ENCODE peak calls at places on chromosome X, in six cellular contexts. One of them, this sample, is unnamed.

GRCh38 chrX:124026529-124026928 is 65.0 kb downstream of the STAG2 start:
- DNase-seq in IMR-90: no peak
- DNase-seq in mesenchymal stem cell: no peak
- DNase-seq in H9: no peak
- DNase-seq in trophoblast cell: no peak
- DNase-seq in H1: no peak
- DNase-seq in this sample: no peak

GRCh38 chrX:48761674-48762471 is at the start of gene GLOD5:
- DNase-seq in IMR-90: no peak
- DNase-seq in mesenchymal stem cell: peak
- DNase-seq in H9: peak
- DNase-seq in trophoblast cell: peak
- DNase-seq in H1: peak
- DNase-seq in this sample: no peak

GRCh38 chrX:152817082-152817744 is 13.3 kb downstream of the CETN2 start:
- DNase-seq in IMR-90: peak
- DNase-seq in mesenchymal stem cell: peak
- DNase-seq in H9: no peak
- DNase-seq in trophoblast cell: peak
- DNase-seq in H1: no peak
- DNase-seq in this sample: no peak

GRCh38 chrX:49237060-49237459 is 1.8 kb downstream of the CCDC22 start:
- DNase-seq in IMR-90: no peak
- DNase-seq in mesenchymal stem cell: no peak
- DNase-seq in H9: no peak
- DNase-seq in trophoblast cell: peak
- DNase-seq in H1: no peak
- DNase-seq in this sample: no peak

GRCh38 chrX:147736045-147736444 is 175.7 kb upstream of the FMR1 start:
- DNase-seq in IMR-90: no peak
- DNase-seq in mesenchymal stem cell: no peak
- DNase-seq in H9: peak
- DNase-seq in trophoblast cell: no peak
- DNase-seq in H1: no peak
- DNase-seq in this sample: no peak

GRCh38 chrX:13742397-13743176 is 8.0 kb downstream of the OFD1 start:
- DNase-seq in IMR-90: no peak
- DNase-seq in mesenchymal stem cell: peak
- DNase-seq in H9: no peak
- DNase-seq in trophoblast cell: no peak
- DNase-seq in H1: no peak
- DNase-seq in this sample: no peak

GRCh38 chrX:107731831-107732502 is 43.6 kb downstream of the TSC22D3 start:
- DNase-seq in IMR-90: peak
- DNase-seq in mesenchymal stem cell: peak
- DNase-seq in H9: peak
- DNase-seq in trophoblast cell: no peak
- DNase-seq in H1: no peak
- DNase-seq in this sample: no peak

GRCh38 chrX:320126-320783 is 1.7 kb upstream of the GTPBP6 start:
- DNase-seq in IMR-90: peak
- DNase-seq in mesenchymal stem cell: peak
- DNase-seq in H9: no peak
- DNase-seq in trophoblast cell: peak
- DNase-seq in H1: no peak
- DNase-seq in this sample: no peak

GRCh38 chrX:856901-857300 is 226.3 kb downstream of the SHOX start:
- DNase-seq in IMR-90: no peak
- DNase-seq in mesenchymal stem cell: no peak
- DNase-seq in H9: no peak
- DNase-seq in trophoblast cell: no peak
- DNase-seq in H1: peak
- DNase-seq in this sample: no peak

GRCh38 chrX:66074920-66075879 is 35.3 kb upstream of the VSIG4 start:
- DNase-seq in IMR-90: no peak
- DNase-seq in mesenchymal stem cell: no peak
- DNase-seq in H9: no peak
- DNase-seq in trophoblast cell: peak
- DNase-seq in H1: no peak
- DNase-seq in this sample: no peak

GRCh38 chrX:8846271-8846670 is 45.1 kb upstream of the FAM9A start:
- DNase-seq in IMR-90: no peak
- DNase-seq in mesenchymal stem cell: peak
- DNase-seq in H9: no peak
- DNase-seq in trophoblast cell: no peak
- DNase-seq in H1: no peak
- DNase-seq in this sample: no peak

GRCh38 chrX:111352424-111352823 is 59.6 kb downstream of the DCX start:
- DNase-seq in IMR-90: no peak
- DNase-seq in mesenchymal stem cell: peak
- DNase-seq in H9: no peak
- DNase-seq in trophoblast cell: no peak
- DNase-seq in H1: no peak
- DNase-seq in this sample: no peak

GRCh38 chrX:103889216-103889615 is 57.2 kb upstream of the RAB9B start:
- DNase-seq in IMR-90: no peak
- DNase-seq in mesenchymal stem cell: no peak
- DNase-seq in H9: no peak
- DNase-seq in trophoblast cell: no peak
- DNase-seq in H1: no peak
- DNase-seq in this sample: no peak

GRCh38 chrX:3712080-3712869 is 1.2 kb downstream of the PRKX start:
- DNase-seq in IMR-90: peak
- DNase-seq in mesenchymal stem cell: peak
- DNase-seq in H9: no peak
- DNase-seq in trophoblast cell: peak
- DNase-seq in H1: no peak
- DNase-seq in this sample: no peak

GRCh38 chrX:129958814-129959492 is 23.5 kb upstream of the BCORL1 start:
- DNase-seq in IMR-90: peak
- DNase-seq in mesenchymal stem cell: peak
- DNase-seq in H9: no peak
- DNase-seq in trophoblast cell: no peak
- DNase-seq in H1: no peak
- DNase-seq in this sample: no peak

GRCh38 chrX:129833153-129834004 is 10.3 kb downstream of the ZDHHC9 start:
- DNase-seq in IMR-90: peak
- DNase-seq in mesenchymal stem cell: peak
- DNase-seq in H9: no peak
- DNase-seq in trophoblast cell: peak
- DNase-seq in H1: no peak
- DNase-seq in this sample: no peak

GRCh38 chrX:131970347-131970746 is 52.8 kb upstream of the STK26 start:
- DNase-seq in IMR-90: no peak
- DNase-seq in mesenchymal stem cell: no peak
- DNase-seq in H9: no peak
- DNase-seq in trophoblast cell: no peak
- DNase-seq in H1: no peak
- DNase-seq in this sample: no peak

GRCh38 chrX:106481341-106481740 is 130.4 kb upstream of the RADX start:
- DNase-seq in IMR-90: peak
- DNase-seq in mesenchymal stem cell: peak
- DNase-seq in H9: peak
- DNase-seq in trophoblast cell: peak
- DNase-seq in H1: peak
- DNase-seq in this sample: peak

GRCh38 chrX:118355225-118355920 is 9.5 kb downstream of the WDR44 start:
- DNase-seq in IMR-90: no peak
- DNase-seq in mesenchymal stem cell: no peak
- DNase-seq in H9: no peak
- DNase-seq in trophoblast cell: peak
- DNase-seq in H1: no peak
- DNase-seq in this sample: no peak

GRCh38 chrX:46577116-46578005 is 3.8 kb downstream of the CHST7 start:
- DNase-seq in IMR-90: peak
- DNase-seq in mesenchymal stem cell: peak
- DNase-seq in H9: no peak
- DNase-seq in trophoblast cell: no peak
- DNase-seq in H1: no peak
- DNase-seq in this sample: no peak

GRCh38 chrX:45900751-45901150 is 644.5 kb downstream of the ZNF674 start:
- DNase-seq in IMR-90: no peak
- DNase-seq in mesenchymal stem cell: peak
- DNase-seq in H9: no peak
- DNase-seq in trophoblast cell: peak
- DNase-seq in H1: no peak
- DNase-seq in this sample: peak

GRCh38 chrX:16869393-16870094 is 618 bp downstream of the RBBP7 start:
- DNase-seq in IMR-90: peak
- DNase-seq in mesenchymal stem cell: peak
- DNase-seq in H9: peak
- DNase-seq in trophoblast cell: peak
- DNase-seq in H1: peak
- DNase-seq in this sample: peak

GRCh38 chrX:90617710-90618325 is 696.1 kb downstream of the TGIF2LX start:
- DNase-seq in IMR-90: no peak
- DNase-seq in mesenchymal stem cell: no peak
- DNase-seq in H9: no peak
- DNase-seq in trophoblast cell: no peak
- DNase-seq in H1: no peak
- DNase-seq in this sample: no peak

GRCh38 chrX:572490-573124 is 58.0 kb upstream of the SHOX start:
- DNase-seq in IMR-90: no peak
- DNase-seq in mesenchymal stem cell: no peak
- DNase-seq in H9: no peak
- DNase-seq in trophoblast cell: no peak
- DNase-seq in H1: peak
- DNase-seq in this sample: no peak

GRCh38 chrX:9775930-9776329 is 10.3 kb upstream of the GPR143 start:
- DNase-seq in IMR-90: no peak
- DNase-seq in mesenchymal stem cell: no peak
- DNase-seq in H9: no peak
- DNase-seq in trophoblast cell: no peak
- DNase-seq in H1: no peak
- DNase-seq in this sample: no peak

GRCh38 chrX:98452456-98452855 is 1568.7 kb downstream of the RPA4 start:
- DNase-seq in IMR-90: no peak
- DNase-seq in mesenchymal stem cell: no peak
- DNase-seq in H9: no peak
- DNase-seq in trophoblast cell: no peak
- DNase-seq in H1: no peak
- DNase-seq in this sample: no peak

GRCh38 chrX:373641-374471 is 12.9 kb downstream of the PPP2R3B start:
- DNase-seq in IMR-90: peak
- DNase-seq in mesenchymal stem cell: peak
- DNase-seq in H9: peak
- DNase-seq in trophoblast cell: peak
- DNase-seq in H1: peak
- DNase-seq in this sample: peak

GRCh38 chrX:24838624-24839023 is 144.9 kb downstream of the POLA1 start:
- DNase-seq in IMR-90: peak
- DNase-seq in mesenchymal stem cell: peak
- DNase-seq in H9: no peak
- DNase-seq in trophoblast cell: peak
- DNase-seq in H1: no peak
- DNase-seq in this sample: peak

GRCh38 chrX:140764401-140764919 is 54.9 kb downstream of the LINC00632 start:
- DNase-seq in IMR-90: peak
- DNase-seq in mesenchymal stem cell: peak
- DNase-seq in H9: peak
- DNase-seq in trophoblast cell: peak
- DNase-seq in H1: peak
- DNase-seq in this sample: no peak
- H3K18ac ChIP-seq in IMR-90: no peak
- H3K18ac ChIP-seq in mesenchymal stem cell: peak
- H3K18ac ChIP-seq in H9: no peak
- H3K18ac ChIP-seq in trophoblast cell: no peak
- H3K18ac ChIP-seq in H1: peak
- H3K18ac ChIP-seq in this sample: peak

GRCh38 chrX:22323541-22323940 is 50.8 kb downstream of the CBLL2 start:
- DNase-seq in IMR-90: peak
- DNase-seq in mesenchymal stem cell: peak
- DNase-seq in H9: no peak
- DNase-seq in trophoblast cell: no peak
- DNase-seq in H1: no peak
- DNase-seq in this sample: no peak

GRCh38 chrX:22329783-22330182 is 57.1 kb downstream of the CBLL2 start:
- DNase-seq in IMR-90: no peak
- DNase-seq in mesenchymal stem cell: no peak
- DNase-seq in H9: no peak
- DNase-seq in trophoblast cell: no peak
- DNase-seq in H1: no peak
- DNase-seq in this sample: no peak

GRCh38 chrX:22320236-22320635 is 47.5 kb downstream of the CBLL2 start:
- DNase-seq in IMR-90: no peak
- DNase-seq in mesenchymal stem cell: no peak
- DNase-seq in H9: no peak
- DNase-seq in trophoblast cell: no peak
- DNase-seq in H1: no peak
- DNase-seq in this sample: peak

GRCh38 chrX:22325091-22325490 is 52.4 kb downstream of the CBLL2 start:
- DNase-seq in IMR-90: peak
- DNase-seq in mesenchymal stem cell: peak
- DNase-seq in H9: no peak
- DNase-seq in trophoblast cell: no peak
- DNase-seq in H1: no peak
- DNase-seq in this sample: no peak
- H3K14ac ChIP-seq in IMR-90: no peak
- H3K14ac ChIP-seq in mesenchymal stem cell: no peak
- H3K14ac ChIP-seq in H9: no peak
- H3K14ac ChIP-seq in trophoblast cell: no peak
- H3K14ac ChIP-seq in H1: no peak
- H3K14ac ChIP-seq in this sample: no peak

GRCh38 chrX:134604701-134605271 is 53.5 kb downstream of the PLAC1 start:
- DNase-seq in IMR-90: peak
- DNase-seq in mesenchymal stem cell: peak
- DNase-seq in H9: no peak
- DNase-seq in trophoblast cell: no peak
- DNase-seq in H1: no peak
- DNase-seq in this sample: no peak
- H3K18ac ChIP-seq in IMR-90: peak
- H3K18ac ChIP-seq in mesenchymal stem cell: peak
- H3K18ac ChIP-seq in H9: no peak
- H3K18ac ChIP-seq in trophoblast cell: no peak
- H3K18ac ChIP-seq in H1: no peak
- H3K18ac ChIP-seq in this sample: no peak

DNA sequence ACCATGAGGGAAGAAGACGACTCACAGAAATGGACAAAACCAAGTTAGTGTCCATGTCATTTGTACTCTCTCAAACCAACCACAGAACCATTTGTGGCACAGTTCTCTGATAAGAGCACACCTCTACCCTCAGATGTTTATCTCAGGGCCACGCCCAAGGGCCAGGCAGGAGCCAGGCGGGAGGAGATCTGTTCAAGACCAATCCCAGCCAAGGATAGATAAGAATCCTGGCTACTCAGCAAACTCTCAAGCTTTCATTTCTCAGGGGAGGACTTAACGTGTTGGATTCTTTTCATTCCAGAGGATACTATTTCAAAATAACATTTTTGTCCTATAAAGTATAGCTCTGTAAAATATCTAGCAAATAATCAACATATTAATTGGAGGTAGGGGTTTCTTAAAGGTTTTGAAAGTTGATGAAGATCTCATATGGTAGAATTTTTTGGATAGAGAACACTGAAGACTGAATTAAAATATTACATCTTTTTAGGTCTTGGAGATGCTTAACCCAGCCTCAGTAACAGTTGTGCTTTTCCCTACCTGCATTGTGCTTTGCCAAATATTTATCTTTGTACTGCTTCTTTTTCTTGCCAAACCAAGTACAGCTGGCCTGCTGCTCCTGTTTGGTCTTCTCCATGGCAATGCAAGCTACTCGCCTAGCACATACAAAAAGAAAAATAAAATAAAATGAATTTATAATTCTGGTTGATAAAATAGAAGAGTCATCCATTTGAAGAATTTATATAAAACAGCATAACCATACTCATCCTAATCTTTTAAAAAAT is 95.2 kb downstream of the NYX start:
- DNase-seq in IMR-90: peak
- DNase-seq in mesenchymal stem cell: no peak
- DNase-seq in H9: no peak
- DNase-seq in trophoblast cell: peak
- DNase-seq in H1: no peak
- DNase-seq in this sample: no peak
- H3K14ac ChIP-seq in IMR-90: peak
- H3K14ac ChIP-seq in mesenchymal stem cell: no peak
- H3K14ac ChIP-seq in H9: no peak
- H3K14ac ChIP-seq in trophoblast cell: no peak
- H3K14ac ChIP-seq in H1: no peak
- H3K14ac ChIP-seq in this sample: no peak